ENCODE peak calls at places on chromosomes 3 and 15, in four cellular contexts. Z is HepG2, A is K562, E is HCT116. G is an unnamed sample.

GRCh38 chr3:188432826-188433525 is 279.0 kb downstream of the LPP start:
- DNase-seq in Z (no peak), A (no peak), E (no peak), G (no peak)

GRCh38 chr3:30620402-30621360 is 14.3 kb downstream of the TGFBR2 start:
- DNase-seq in Z (no peak), A (no peak), E (no peak), G (no peak)

GRCh38 chr3:84077479-84077878 is 881.3 kb upstream of the CADM2 start:
- DNase-seq in Z (no peak), A (no peak), E (no peak), G (peak)

GRCh38 chr3:112132975-112133448 is at the start of gene GCSAM:
- DNase-seq in Z (no peak), A (no peak), E (no peak), G (no peak)

GRCh38 chr3:191139771-191140170 is 59.3 kb upstream of the OSTN start:
- DNase-seq in Z (no peak), A (no peak), E (no peak), G (no peak)

GRCh38 chr15:32828507-32829186 is 110.8 kb downstream of the GREM1 start:
- DNase-seq in Z (no peak), A (no peak), E (no peak), G (no peak)

GRCh38 chr3:42090973-42091731 is at the start of gene TRAK1:
- DNase-seq in Z (no peak), A (no peak), E (no peak), G (no peak)

GRCh38 chr3:102195198-102195948 is 239.4 kb upstream of the ZPLD1 start:
- DNase-seq in Z (no peak), A (no peak), E (no peak), G (no peak)

GRCh38 chr3:195746751-195747150 is 26.0 kb downstream of the MUC20 start:
- DNase-seq in Z (no peak), A (no peak), E (no peak), G (no peak)

GRCh38 chr3:88863196-88863595 is 244.2 kb upstream of the EPHA3 start:
- DNase-seq in Z (no peak), A (no peak), E (no peak), G (no peak)

GRCh38 chr15:60370804-60371700 is 26.7 kb downstream of the ANXA2 start:
- DNase-seq in Z (peak), A (no peak), E (peak), G (no peak)

GRCh38 chr3:49357466-49358216 is 512 bp downstream of the GPX1 start:
- DNase-seq in Z (no peak), A (no peak), E (no peak), G (peak)

GRCh38 chr3:187261541-187261969 is 30.0 kb downstream of the MASP1 start:
- DNase-seq in Z (no peak), A (no peak), E (no peak), G (no peak)

GRCh38 chr3:58234516-58234931 is 3.1 kb upstream of the ABHD6 start:
- DNase-seq in Z (peak), A (no peak), E (no peak), G (no peak)

GRCh38 chr15:35460616-35461015 is 85.3 kb downstream of the DPH6 start:
- DNase-seq in Z (no peak), A (no peak), E (no peak), G (no peak)

GRCh38 chr15:35455201-35455600 is 90.8 kb downstream of the DPH6 start:
- DNase-seq in Z (no peak), A (no peak), E (no peak), G (no peak)

DNA sequence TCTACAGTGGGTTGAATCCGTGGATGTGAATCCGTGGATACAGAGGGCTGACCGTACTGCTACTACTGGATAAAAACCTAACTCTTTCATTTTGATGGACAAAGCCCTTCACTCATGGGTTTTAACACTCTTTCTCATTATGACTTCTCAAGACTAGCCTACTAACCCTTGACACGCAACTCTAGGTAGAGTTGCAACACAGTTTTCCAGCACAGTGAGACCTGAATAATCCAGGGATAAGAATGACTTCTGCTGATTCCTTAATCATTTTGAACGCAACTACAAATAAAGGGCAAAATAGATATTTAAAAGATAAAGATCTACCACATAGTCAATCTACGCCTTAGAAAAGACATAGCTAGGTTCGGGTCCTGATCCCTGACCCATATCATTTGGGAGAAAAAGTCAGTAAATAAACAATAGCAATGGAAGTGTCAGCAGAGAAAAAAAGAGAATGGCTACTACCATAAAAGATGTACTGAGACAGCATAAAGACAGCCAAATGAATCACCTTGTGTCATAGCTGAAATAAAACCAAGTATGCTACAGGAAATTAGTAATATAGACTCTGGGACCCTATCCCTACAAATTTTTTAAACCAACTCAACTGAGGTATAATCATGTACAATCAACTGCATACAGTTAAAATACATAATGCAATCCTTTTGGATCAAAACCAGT is 87.6 kb downstream of the DPH6 start:
- DNase-seq in Z (no peak), A (no peak), E (no peak), G (no peak)
- TF ChIP-seq ELF1 in Z (no peak), A (no peak), E (no peak), G (no peak)

GRCh38 chr3:53941945-53942344 is 50.3 kb upstream of the SELENOK start:
- DNase-seq in Z (no peak), A (no peak), E (no peak), G (no peak)
- TF ChIP-seq ELF1 in Z (no peak), A (no peak), E (no peak), G (no peak)

GRCh38 chr3:160169139-160169830 is 55.9 kb upstream of the C3orf80 start:
- DNase-seq in Z (no peak), A (peak), E (no peak), G (no peak)
- TF ChIP-seq ELF1 in Z (no peak), A (no peak), E (no peak), G (no peak)

GRCh38 chr3:172333692-172334457 is 114.4 kb downstream of the GHSR start:
- DNase-seq in Z (no peak), A (no peak), E (no peak), G (no peak)

GRCh38 chr3:172330413-172330812 is 117.8 kb downstream of the GHSR start:
- DNase-seq in Z (no peak), A (no peak), E (no peak), G (no peak)

GRCh38 chr3:172333042-172333377 is 115.2 kb downstream of the GHSR start:
- DNase-seq in Z (no peak), A (no peak), E (no peak), G (no peak)

GRCh38 chr3:172334743-172335142 is 113.5 kb downstream of the GHSR start:
- DNase-seq in Z (no peak), A (no peak), E (no peak), G (no peak)

DNA sequence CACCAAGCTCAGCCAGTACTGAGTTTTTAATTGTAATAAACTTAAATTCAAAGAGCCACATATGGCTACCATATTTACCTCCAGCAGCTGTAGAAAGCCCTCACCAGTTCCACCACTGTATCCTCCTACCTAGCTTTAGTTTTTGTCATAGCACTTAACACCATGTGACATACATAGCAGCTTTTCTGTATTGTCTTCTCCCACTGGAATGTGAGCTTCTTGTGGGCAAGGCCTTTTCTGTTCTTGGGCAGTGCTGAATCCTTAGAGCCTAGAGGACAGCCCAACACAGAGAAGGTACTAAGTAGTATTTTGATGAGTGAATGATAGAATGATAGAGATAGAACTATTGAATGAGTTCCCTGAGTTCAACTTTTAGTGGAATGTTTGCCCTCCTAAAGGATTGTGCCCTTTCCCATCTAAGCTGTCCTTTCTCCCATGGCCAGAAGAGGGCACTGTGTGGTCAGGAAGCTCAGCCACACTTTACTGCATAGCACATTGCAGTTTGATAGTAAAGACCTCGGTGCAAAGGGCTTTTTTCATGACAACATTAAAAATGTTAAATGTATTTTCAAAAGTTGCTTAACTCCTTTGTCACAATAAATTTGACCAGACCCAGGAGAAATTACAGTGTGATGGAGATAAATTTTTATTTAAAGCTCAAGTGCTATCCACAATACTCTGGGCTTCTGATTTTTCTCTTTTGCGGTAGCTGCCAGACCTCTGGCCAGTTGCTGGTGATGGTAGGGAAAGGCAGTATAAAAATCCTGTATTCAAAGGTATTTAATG is 115.8 kb downstream of the GHSR start:
- DNase-seq in Z (peak), A (peak), E (no peak), G (peak)
- TF ChIP-seq ELF1 in Z (no peak), A (no peak), E (no peak), G (no peak)